ENCODE peak calls at places on chromosome 14, in four cellular contexts. E, H, X and J are unnamed samples.

GRCh38 chr14:52125885-52126284 is 57.0 kb upstream of the NID2 start:
- DNase-seq in X (no peak), E (no peak), H (no peak), J (no peak)

GRCh38 chr14:32087173-32087861 is 10.2 kb downstream of the ARHGAP5 start:
- DNase-seq in H (no peak), X (no peak), E (peak; percentile 58), J (no peak)

GRCh38 chr14:35257809-35258208 is 34.4 kb upstream of the PSMA6 start:
- DNase-seq in E (no peak), H (no peak), X (no peak), J (no peak)

GRCh38 chr14:91098591-91098990 is 15.3 kb upstream of the DGLUCY start:
- DNase-seq in X (no peak), H (no peak), E (no peak), J (no peak)

GRCh38 chr14:100237735-100238418 is 1.1 kb upstream of the YY1 start:
- DNase-seq in X (peak; percentile 73), H (peak; percentile 35), E (peak; percentile 84), J (peak; percentile 64)

GRCh38 chr14:39113685-39114072 is 444 bp upstream of the GEMIN2 start:
- DNase-seq in E (no peak), H (no peak), X (no peak), J (no peak)

GRCh38 chr14:64873506-64874220 is 6.0 kb downstream of the SPTB start:
- DNase-seq in E (no peak), X (no peak), H (no peak), J (no peak)

GRCh38 chr14:59199205-59199604 is 10.7 kb downstream of the DAAM1 start:
- DNase-seq in X (no peak), E (no peak), H (no peak), J (no peak)

GRCh38 chr14:47012533-47012932 is 361.0 kb upstream of the RPL10L start:
- DNase-seq in E (no peak), H (no peak), X (no peak), J (no peak)

GRCh38 chr14:89417469-89418225 is 614 bp upstream of the FOXN3 start:
- DNase-seq in E (peak; percentile 57), H (peak; percentile 63), X (peak; percentile 73), J (peak; percentile 65)

GRCh38 chr14:68784298-68784910 is 8.5 kb downstream of the ZFP36L1 start:
- DNase-seq in E (no peak), X (no peak), H (no peak), J (no peak)

GRCh38 chr14:34173916-34174315 is 223.0 kb upstream of the EGLN3 start:
- DNase-seq in X (no peak), H (no peak), E (no peak), J (no peak)

GRCh38 chr14:54173782-54174181 is 217.2 kb upstream of the BMP4 start:
- DNase-seq in X (no peak), H (no peak), E (no peak), J (no peak)

GRCh38 chr14:73428354-73428824 is 30.0 kb downstream of the NUMB start:
- DNase-seq in E (no peak), X (no peak), H (peak; percentile 54), J (no peak)

GRCh38 chr14:90409209-90409730 is 12.4 kb downstream of the CALM1 start:
- DNase-seq in E (no peak), X (no peak), H (no peak), J (peak; percentile 30)

GRCh38 chr14:55353686-55354467 is 57.8 kb downstream of the ATG14 start:
- DNase-seq in X (no peak), H (no peak), E (no peak), J (no peak)

GRCh38 chr14:105636935-105637334 is 110.6 kb downstream of the TMEM121 start:
- DNase-seq in H (no peak), X (no peak), E (no peak), J (no peak)

GRCh38 chr14:105627701-105628100 is 101.3 kb downstream of the TMEM121 start:
- DNase-seq in E (no peak), X (no peak), H (no peak), J (no peak)

GRCh38 chr14:105629886-105630215 is 103.5 kb downstream of the TMEM121 start:
- DNase-seq in E (no peak), H (no peak), X (no peak), J (no peak)

GRCh38 chr14:105635560-105635959 is 109.2 kb downstream of the TMEM121 start:
- DNase-seq in X (no peak), E (no peak), H (no peak), J (no peak)

GRCh38 chr14:105632010-105632409 is 105.6 kb downstream of the TMEM121 start:
- DNase-seq in X (no peak), H (no peak), E (no peak), J (no peak)
- H3K9me3 ChIP-seq in X (no peaks in the 10 kb centered on the region), H (peaks cover 6% of the 10 kb centered on the region), E (no peaks in the 10 kb centered on the region), J (peaks cover 6% of the 10 kb centered on the region)

GRCh38 chr14:106556665-106557289 is 1030.4 kb downstream of the TMEM121 start:
- DNase-seq in X (peak; percentile 89), H (peak; percentile 62), E (no peak), J (peak; percentile 79)
- H3K9me3 ChIP-seq in X (no peaks in the 10 kb centered on the region), H (no peaks in the 10 kb centered on the region), E (peaks cover 21% of the 10 kb centered on the region), J (no peaks in the 10 kb centered on the region)

GRCh38 chr14:104243200-104243599 is 104.8 kb downstream of the KIF26A start:
- DNase-seq in H (no peak), X (no peak), E (no peak), J (no peak)
- H3K9me3 ChIP-seq in H (peaks cover 21% of the 10 kb centered on the region), X (peaks cover 9% of the 10 kb centered on the region), E (no peaks in the 10 kb centered on the region), J (peaks cover 12% of the 10 kb centered on the region)

GRCh38 chr14:93332032-93332852 is 594 bp downstream of the BTBD7 start:
- DNase-seq in H (peak; percentile 52), E (peak; percentile 85), X (peak; percentile 45), J (peak; percentile 75)

GRCh38 chr14:93332853-93333630 is at the start of gene BTBD7:
- DNase-seq in H (peak; percentile 93), X (peak; percentile 95), E (peak; percentile 98), J (peak; percentile 99)

GRCh38 chr14:93333631-93334095 is 827 bp upstream of the BTBD7 start:
- DNase-seq in E (no peak), X (no peak), H (no peak), J (no peak)

GRCh38 chr14:93337884-93338283 is 5.0 kb upstream of the BTBD7 start:
- DNase-seq in E (no peak), X (no peak), H (no peak), J (no peak)

DNA sequence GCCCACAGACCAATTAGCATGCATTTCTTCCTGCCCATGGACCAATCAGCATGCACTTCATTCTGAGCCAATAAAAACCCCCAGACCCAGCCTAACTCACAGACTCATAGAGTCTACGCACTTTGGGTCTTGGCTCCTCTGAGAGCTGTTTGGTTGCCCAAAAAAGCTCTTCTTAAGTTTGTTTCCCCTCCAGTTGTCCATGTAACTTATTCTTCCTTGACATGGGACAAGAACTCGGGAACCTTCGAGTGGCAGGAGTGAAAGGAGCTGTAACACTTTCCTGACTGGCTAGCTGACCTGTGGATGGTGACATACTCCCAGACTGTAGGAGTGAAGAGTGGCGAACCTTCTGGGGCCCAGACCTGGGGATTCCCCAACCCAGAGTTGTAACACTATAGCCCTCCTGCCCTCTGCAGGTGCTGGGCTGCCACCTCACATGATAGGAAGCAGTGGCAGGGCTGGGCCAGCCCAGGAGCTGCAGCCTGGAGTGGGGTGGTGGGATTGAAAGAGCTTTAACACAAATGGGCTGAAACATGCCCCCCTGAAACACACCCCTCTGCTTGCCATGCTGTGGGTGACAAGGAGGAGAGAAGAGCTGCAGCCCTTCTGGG is 4.4 kb upstream of the BTBD7 start:
- DNase-seq in E (no peak), X (no peak), H (no peak), J (no peak)
- H3K9me3 ChIP-seq in E (peaks cover 5% of the 10 kb centered on the region), X (peaks cover 13% of the 10 kb centered on the region), H (peaks cover 4% of the 10 kb centered on the region), J (no peaks in the 10 kb centered on the region)